ENCODE peak calls at places on chromosomes 2 and 18, in five cellular contexts. One of them, this sample, is unnamed.

GRCh38 chr2:133266075-133266925 is 302.0 kb downstream of the NCKAP5 start:
- DNase-seq in upper lobe of right lung: no peak
- DNase-seq in mammary epithelial cell: peak
- DNase-seq in H9: peak
- DNase-seq in body of pancreas: peak
- DNase-seq in this sample: no peak

GRCh38 chr2:235091983-235092382 is 140.2 kb downstream of the SH3BP4 start:
- DNase-seq in upper lobe of right lung: no peak
- DNase-seq in mammary epithelial cell: no peak
- DNase-seq in H9: no peak
- DNase-seq in body of pancreas: no peak
- DNase-seq in this sample: no peak

GRCh38 chr2:62794791-62795190 is 89.3 kb downstream of the EHBP1 start:
- DNase-seq in upper lobe of right lung: no peak
- DNase-seq in mammary epithelial cell: peak
- DNase-seq in H9: no peak
- DNase-seq in body of pancreas: no peak
- DNase-seq in this sample: no peak

GRCh38 chr2:14910659-14911058 is 278.1 kb downstream of the LRATD1 start:
- DNase-seq in upper lobe of right lung: no peak
- DNase-seq in mammary epithelial cell: no peak
- DNase-seq in H9: no peak
- DNase-seq in body of pancreas: no peak
- DNase-seq in this sample: no peak

GRCh38 chr2:176178271-176178806 is 10.1 kb upstream of the HOXD1 start:
- DNase-seq in upper lobe of right lung: no peak
- DNase-seq in mammary epithelial cell: peak
- DNase-seq in H9: peak
- DNase-seq in body of pancreas: no peak
- DNase-seq in this sample: no peak

GRCh38 chr2:3587021-3587420 is 7.9 kb upstream of the COLEC11 start:
- DNase-seq in upper lobe of right lung: no peak
- DNase-seq in mammary epithelial cell: no peak
- DNase-seq in H9: no peak
- DNase-seq in body of pancreas: no peak
- DNase-seq in this sample: no peak

GRCh38 chr18:10006261-10006903 is 92.6 kb downstream of the VAPA start:
- DNase-seq in upper lobe of right lung: no peak
- DNase-seq in mammary epithelial cell: peak
- DNase-seq in H9: no peak
- DNase-seq in body of pancreas: peak
- DNase-seq in this sample: peak

GRCh38 chr2:158724803-158725271 is 70.3 kb upstream of the DAPL1 start:
- DNase-seq in upper lobe of right lung: no peak
- DNase-seq in mammary epithelial cell: peak
- DNase-seq in H9: no peak
- DNase-seq in body of pancreas: peak
- DNase-seq in this sample: peak

GRCh38 chr2:128458438-128458837 is 139.8 kb upstream of the HS6ST1 start:
- DNase-seq in upper lobe of right lung: no peak
- DNase-seq in mammary epithelial cell: no peak
- DNase-seq in H9: no peak
- DNase-seq in body of pancreas: no peak
- DNase-seq in this sample: no peak

GRCh38 chr2:43758738-43759137 is 15.1 kb upstream of the DYNC2LI1 start:
- DNase-seq in upper lobe of right lung: no peak
- DNase-seq in mammary epithelial cell: no peak
- DNase-seq in H9: no peak
- DNase-seq in body of pancreas: peak
- DNase-seq in this sample: no peak

GRCh38 chr2:36544638-36545338 is 53.2 kb downstream of the FEZ2 start:
- DNase-seq in upper lobe of right lung: no peak
- DNase-seq in mammary epithelial cell: no peak
- DNase-seq in H9: no peak
- DNase-seq in body of pancreas: no peak
- DNase-seq in this sample: no peak

GRCh38 chr18:8750954-8751415 is 45.6 kb downstream of the MTCL1 start:
- DNase-seq in upper lobe of right lung: no peak
- DNase-seq in mammary epithelial cell: no peak
- DNase-seq in H9: no peak
- DNase-seq in body of pancreas: no peak
- DNase-seq in this sample: no peak

GRCh38 chr18:21740724-21741510 is at the start of gene MIB1:
- DNase-seq in upper lobe of right lung: no peak
- DNase-seq in mammary epithelial cell: peak
- DNase-seq in H9: no peak
- DNase-seq in body of pancreas: peak
- DNase-seq in this sample: peak

GRCh38 chr2:157468931-157469708 is 25.2 kb upstream of the CYTIP start:
- DNase-seq in upper lobe of right lung: no peak
- DNase-seq in mammary epithelial cell: peak
- DNase-seq in H9: no peak
- DNase-seq in body of pancreas: no peak
- DNase-seq in this sample: no peak

GRCh38 chr2:24885221-24886113 is 34.6 kb downstream of the ADCY3 start:
- DNase-seq in upper lobe of right lung: no peak
- DNase-seq in mammary epithelial cell: no peak
- DNase-seq in H9: no peak
- DNase-seq in body of pancreas: no peak
- DNase-seq in this sample: no peak

GRCh38 chr2:139218181-139218580 is 438.0 kb upstream of the NXPH2 start:
- DNase-seq in upper lobe of right lung: no peak
- DNase-seq in mammary epithelial cell: no peak
- DNase-seq in H9: no peak
- DNase-seq in body of pancreas: no peak
- DNase-seq in this sample: no peak

GRCh38 chr18:8812631-8813030 is 107.3 kb downstream of the MTCL1 start:
- DNase-seq in upper lobe of right lung: no peak
- DNase-seq in mammary epithelial cell: no peak
- DNase-seq in H9: no peak
- DNase-seq in body of pancreas: no peak
- DNase-seq in this sample: no peak

GRCh38 chr2:150060341-150060740 is 427.1 kb downstream of the RND3 start:
- DNase-seq in upper lobe of right lung: no peak
- DNase-seq in mammary epithelial cell: no peak
- DNase-seq in H9: no peak
- DNase-seq in body of pancreas: no peak
- DNase-seq in this sample: no peak

GRCh38 chr2:192354512-192355244 is 159.9 kb upstream of the TMEFF2 start:
- DNase-seq in upper lobe of right lung: no peak
- DNase-seq in mammary epithelial cell: no peak
- DNase-seq in H9: no peak
- DNase-seq in body of pancreas: no peak
- DNase-seq in this sample: no peak

GRCh38 chr2:16204791-16205620 is 264.7 kb downstream of the MYCN start:
- DNase-seq in upper lobe of right lung: no peak
- DNase-seq in mammary epithelial cell: no peak
- DNase-seq in H9: no peak
- DNase-seq in body of pancreas: no peak
- DNase-seq in this sample: no peak

GRCh38 chr2:204479557-204479956 is 65.7 kb upstream of the PARD3B start:
- DNase-seq in upper lobe of right lung: no peak
- DNase-seq in mammary epithelial cell: no peak
- DNase-seq in H9: no peak
- DNase-seq in body of pancreas: no peak
- DNase-seq in this sample: no peak

GRCh38 chr18:61998335-61998734 is 105.5 kb upstream of the RNF152 start:
- DNase-seq in upper lobe of right lung: no peak
- DNase-seq in mammary epithelial cell: no peak
- DNase-seq in H9: no peak
- DNase-seq in body of pancreas: no peak
- DNase-seq in this sample: no peak

GRCh38 chr18:47163241-47163640 is 12.9 kb downstream of the IER3IP1 start:
- DNase-seq in upper lobe of right lung: no peak
- DNase-seq in mammary epithelial cell: peak
- DNase-seq in H9: no peak
- DNase-seq in body of pancreas: no peak
- DNase-seq in this sample: no peak

GRCh38 chr2:115413796-115414195 is 971.4 kb downstream of the DPP10 start:
- DNase-seq in upper lobe of right lung: no peak
- DNase-seq in mammary epithelial cell: no peak
- DNase-seq in H9: no peak
- DNase-seq in body of pancreas: no peak
- DNase-seq in this sample: no peak

GRCh38 chr2:72143441-72144356 is 4.0 kb downstream of the CYP26B1 start:
- DNase-seq in upper lobe of right lung: peak
- DNase-seq in mammary epithelial cell: no peak
- DNase-seq in H9: peak
- DNase-seq in body of pancreas: peak
- DNase-seq in this sample: peak

GRCh38 chr2:102029405-102029804 is 37.6 kb downstream of the IL1R2 start:
- DNase-seq in upper lobe of right lung: no peak
- DNase-seq in mammary epithelial cell: no peak
- DNase-seq in H9: no peak
- DNase-seq in body of pancreas: no peak
- DNase-seq in this sample: no peak

GRCh38 chr2:38997784-38998183 is 108.1 kb downstream of the ARHGEF33 start:
- DNase-seq in upper lobe of right lung: no peak
- DNase-seq in mammary epithelial cell: peak
- DNase-seq in H9: no peak
- DNase-seq in body of pancreas: no peak
- DNase-seq in this sample: no peak

GRCh38 chr2:172998547-172998946 is 77.1 kb upstream of the MAP3K20 start:
- DNase-seq in upper lobe of right lung: no peak
- DNase-seq in mammary epithelial cell: peak
- DNase-seq in H9: no peak
- DNase-seq in body of pancreas: no peak
- DNase-seq in this sample: no peak

GRCh38 chr2:98903767-98904485 is 32.1 kb downstream of the CRACDL start:
- DNase-seq in upper lobe of right lung: peak
- DNase-seq in mammary epithelial cell: no peak
- DNase-seq in H9: peak
- DNase-seq in body of pancreas: no peak
- DNase-seq in this sample: no peak

GRCh38 chr2:26816893-26817292 is 31.0 kb downstream of the CENPA start:
- DNase-seq in upper lobe of right lung: no peak
- DNase-seq in mammary epithelial cell: peak
- DNase-seq in H9: peak
- DNase-seq in body of pancreas: no peak
- DNase-seq in this sample: no peak

GRCh38 chr2:218074031-218074430 is 5.0 kb downstream of the RUFY4 start:
- DNase-seq in upper lobe of right lung: no peak
- DNase-seq in mammary epithelial cell: no peak
- DNase-seq in H9: peak
- DNase-seq in body of pancreas: peak
- DNase-seq in this sample: no peak

GRCh38 chr2:134167015-134167414 is 86.9 kb upstream of the MGAT5 start:
- DNase-seq in upper lobe of right lung: no peak
- DNase-seq in mammary epithelial cell: peak
- DNase-seq in H9: no peak
- DNase-seq in body of pancreas: no peak
- DNase-seq in this sample: no peak

GRCh38 chr2:110748489-110748867 is 16.1 kb downstream of the ACOXL start:
- DNase-seq in upper lobe of right lung: no peak
- DNase-seq in mammary epithelial cell: peak
- DNase-seq in H9: no peak
- DNase-seq in body of pancreas: no peak
- DNase-seq in this sample: no peak

GRCh38 chr2:22843919-22844537 is 541.0 kb upstream of the KLHL29 start:
- DNase-seq in upper lobe of right lung: no peak
- DNase-seq in mammary epithelial cell: no peak
- DNase-seq in H9: no peak
- DNase-seq in body of pancreas: no peak
- DNase-seq in this sample: no peak

GRCh38 chr2:120418174-120418787 is 72.3 kb downstream of the INHBB start:
- DNase-seq in upper lobe of right lung: peak
- DNase-seq in mammary epithelial cell: no peak
- DNase-seq in H9: peak
- DNase-seq in body of pancreas: no peak
- DNase-seq in this sample: no peak

DNA sequence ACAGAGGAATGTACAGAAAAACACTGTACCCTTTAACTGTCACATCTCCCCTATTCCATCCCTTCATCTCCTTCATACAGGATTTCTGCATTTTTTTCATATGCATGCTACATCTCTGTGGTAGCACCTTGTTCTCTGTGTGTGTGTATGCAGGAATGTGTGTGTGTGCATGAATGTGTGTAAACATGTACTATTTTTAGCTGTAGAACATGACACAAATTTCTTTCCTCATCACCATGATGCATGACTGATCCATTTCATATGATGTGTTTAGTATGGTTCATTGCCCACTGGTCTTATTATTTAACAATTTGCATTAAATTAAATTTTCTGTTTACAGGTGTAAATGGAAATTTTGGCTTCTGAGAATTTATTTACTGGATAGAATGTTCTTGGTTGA is 21.5 kb upstream of the ZEB2 start:
- DNase-seq in upper lobe of right lung: no peak
- DNase-seq in mammary epithelial cell: no peak
- DNase-seq in H9: no peak
- DNase-seq in body of pancreas: no peak
- DNase-seq in this sample: no peak
- H3K27ac ChIP-seq in upper lobe of right lung: no peak
- H3K27ac ChIP-seq in mammary epithelial cell: no peak
- H3K27ac ChIP-seq in H9: no peak
- H3K27ac ChIP-seq in body of pancreas: no peak
- H3K27ac ChIP-seq in this sample: no peak

GRCh38 chr2:169012812-169013627 is 18.1 kb downstream of the ABCB11 start:
- DNase-seq in upper lobe of right lung: no peak
- DNase-seq in mammary epithelial cell: no peak
- DNase-seq in H9: no peak
- DNase-seq in body of pancreas: no peak
- DNase-seq in this sample: no peak
- H3K27ac ChIP-seq in upper lobe of right lung: no peak
- H3K27ac ChIP-seq in mammary epithelial cell: no peak
- H3K27ac ChIP-seq in H9: no peak
- H3K27ac ChIP-seq in body of pancreas: no peak
- H3K27ac ChIP-seq in this sample: no peak

DNA sequence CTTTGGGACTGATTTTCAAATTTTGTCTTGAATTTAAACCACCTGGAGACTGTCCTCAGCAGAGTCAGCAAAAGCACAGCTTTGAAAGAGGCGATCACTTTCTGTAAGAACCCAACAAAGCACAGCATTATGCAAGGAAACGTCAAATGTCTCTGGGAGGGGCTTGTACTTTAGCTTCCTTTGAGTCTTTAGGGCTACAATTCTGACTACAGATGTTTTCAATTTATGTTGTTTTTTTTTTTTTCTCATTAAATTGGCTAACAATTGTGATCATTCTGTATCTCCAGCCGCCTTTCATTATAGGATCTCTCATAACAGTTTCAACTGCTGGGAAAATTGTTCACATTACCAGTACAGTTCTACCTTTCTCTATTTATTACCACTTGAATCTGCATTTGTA is 48.3 kb downstream of the COL3A1 start:
- DNase-seq in upper lobe of right lung: no peak
- DNase-seq in mammary epithelial cell: no peak
- DNase-seq in H9: no peak
- DNase-seq in body of pancreas: no peak
- DNase-seq in this sample: no peak
- H3K27ac ChIP-seq in upper lobe of right lung: peak
- H3K27ac ChIP-seq in mammary epithelial cell: no peak
- H3K27ac ChIP-seq in H9: no peak
- H3K27ac ChIP-seq in body of pancreas: no peak
- H3K27ac ChIP-seq in this sample: peak

GRCh38 chr18:830315-830901 is 18.4 kb upstream of the YES1 start:
- DNase-seq in upper lobe of right lung: no peak
- DNase-seq in mammary epithelial cell: peak
- DNase-seq in H9: peak
- DNase-seq in body of pancreas: no peak
- DNase-seq in this sample: no peak
- H3K27ac ChIP-seq in upper lobe of right lung: peak
- H3K27ac ChIP-seq in mammary epithelial cell: no peak
- H3K27ac ChIP-seq in H9: peak
- H3K27ac ChIP-seq in body of pancreas: no peak
- H3K27ac ChIP-seq in this sample: peak

GRCh38 chr18:51076503-51076902 is 46.5 kb downstream of the SMAD4 start:
- DNase-seq in upper lobe of right lung: no peak
- DNase-seq in mammary epithelial cell: no peak
- DNase-seq in H9: no peak
- DNase-seq in body of pancreas: no peak
- DNase-seq in this sample: no peak
- H3K27ac ChIP-seq in upper lobe of right lung: no peak
- H3K27ac ChIP-seq in mammary epithelial cell: no peak
- H3K27ac ChIP-seq in H9: no peak
- H3K27ac ChIP-seq in body of pancreas: no peak
- H3K27ac ChIP-seq in this sample: no peak

This sample was measured in vagina.